ENCODE peak calls at places on chromosomes 12 and 14, in six cellular contexts. Y, C, D, G, H and E are unnamed samples.
A peak's percentile ranks its signal among the peaks of the same experiment; 100 is the strongest.

GRCh38 chr14:72578514-72578913 is 315.4 kb downstream of the DPF3 start:
- DNase-seq in D (no peak), G (no peak), H (no peak), Y (no peak), C (no peak), E (no peak)

GRCh38 chr12:11839093-11839641 is 189.7 kb downstream of the ETV6 start:
- DNase-seq in G (peak; percentile 93), Y (peak; percentile 75), C (peak; percentile 61), H (no peak), D (no peak), E (no peak)

GRCh38 chr12:100576311-100577036 is 3.0 kb downstream of the GAS2L3 start:
- DNase-seq in D (no peak), C (peak; percentile 95), Y (no peak), G (peak; percentile 64), H (no peak), E (no peak)

GRCh38 chr14:55454264-55455151 is 14.1 kb upstream of the TBPL2 start:
- DNase-seq in G (peak; percentile 97), C (peak; percentile 86), H (no peak), D (no peak), Y (peak; percentile 70), E (no peak)

GRCh38 chr12:113005759-113006158 is 27.4 kb downstream of the OAS2 start:
- DNase-seq in D (no peak), Y (no peak), G (no peak), C (no peak), H (no peak), E (no peak)

GRCh38 chr12:43776498-43776897 is 17.7 kb downstream of the IRAK4 start:
- DNase-seq in G (peak; percentile 21), C (peak; percentile 45), Y (no peak), H (no peak), D (peak; percentile 64), E (no peak)

GRCh38 chr12:50621435-50622304 is 116.9 kb downstream of the DIP2B start:
- DNase-seq in H (no peak), D (no peak), Y (peak; percentile 61), C (no peak), G (no peak), E (no peak)

GRCh38 chr12:93813972-93814821 is 137.0 kb downstream of the CRADD start:
- DNase-seq in H (no peak), C (peak; percentile 94), Y (peak; percentile 52), D (peak; percentile 58), G (no peak), E (no peak)

GRCh38 chr14:54621686-54622085 is 54.8 kb downstream of the SAMD4A start:
- DNase-seq in G (no peak), C (peak; percentile 81), Y (no peak), D (no peak), H (no peak), E (no peak)

GRCh38 chr14:68309121-68309520 is 483.7 kb downstream of the ZFP36L1 start:
- DNase-seq in H (no peak), Y (no peak), G (peak; percentile 21), D (no peak), C (no peak), E (no peak)